ENCODE peak calls at places on chromosomes 1 and 21, in seven cellular contexts. One of them, this sample, is unnamed.

GRCh38 chr1:91066545-91066944 is 44.7 kb upstream of the ZNF644 start:
- DNase-seq in hypothalamus: no peak
- DNase-seq in NCI-H1417: no peak
- DNase-seq in GM12865: no peak
- DNase-seq in amniotic stem cell: no peak
- DNase-seq in GM13977: no peak
- DNase-seq in substantia nigra: no peak
- DNase-seq in this sample: no peak

GRCh38 chr1:40039245-40039756 is 1.2 kb upstream of the CAP1 start:
- DNase-seq in hypothalamus: peak; percentile 43
- DNase-seq in GM13977: peak; percentile 24
- DNase-seq in GM12865: peak; percentile 77
- DNase-seq in substantia nigra: no peak
- DNase-seq in amniotic stem cell: peak; percentile 61
- DNase-seq in NCI-H1417: peak; percentile 39
- DNase-seq in this sample: peak; percentile 55

GRCh38 chr1:26748351-26748750 is 39.4 kb upstream of the PIGV start:
- DNase-seq in NCI-H1417: no peak
- DNase-seq in GM13977: no peak
- DNase-seq in hypothalamus: no peak
- DNase-seq in substantia nigra: no peak
- DNase-seq in amniotic stem cell: no peak
- DNase-seq in GM12865: no peak
- DNase-seq in this sample: no peak

GRCh38 chr21:20998456-20998789 is 214 bp downstream of the NCAM2 start:
- DNase-seq in hypothalamus: no peak
- DNase-seq in GM13977: no peak
- DNase-seq in NCI-H1417: no peak
- DNase-seq in GM12865: no peak
- DNase-seq in amniotic stem cell: no peak
- DNase-seq in substantia nigra: no peak
- DNase-seq in this sample: peak; percentile 65

GRCh38 chr1:168582690-168583325 is 6.4 kb downstream of the XCL1 start:
- DNase-seq in substantia nigra: no peak
- DNase-seq in NCI-H1417: no peak
- DNase-seq in GM13977: no peak
- DNase-seq in hypothalamus: no peak
- DNase-seq in amniotic stem cell: no peak
- DNase-seq in GM12865: no peak
- DNase-seq in this sample: no peak

GRCh38 chr1:65757531-65757930 is 35.2 kb upstream of the PDE4B start:
- DNase-seq in amniotic stem cell: no peak
- DNase-seq in GM13977: no peak
- DNase-seq in substantia nigra: no peak
- DNase-seq in hypothalamus: no peak
- DNase-seq in GM12865: no peak
- DNase-seq in NCI-H1417: no peak
- DNase-seq in this sample: no peak

GRCh38 chr1:206797534-206798383 is 25.5 kb upstream of the IL10 start:
- DNase-seq in NCI-H1417: no peak
- DNase-seq in amniotic stem cell: no peak
- DNase-seq in substantia nigra: no peak
- DNase-seq in GM12865: peak; percentile 69
- DNase-seq in hypothalamus: no peak
- DNase-seq in GM13977: no peak
- DNase-seq in this sample: no peak

GRCh38 chr1:55384589-55385136 is 169.5 kb upstream of the USP24 start:
- DNase-seq in substantia nigra: no peak
- DNase-seq in amniotic stem cell: no peak
- DNase-seq in NCI-H1417: peak; percentile 7
- DNase-seq in GM13977: no peak
- DNase-seq in hypothalamus: no peak
- DNase-seq in GM12865: no peak
- DNase-seq in this sample: no peak

GRCh38 chr1:231422798-231423309 is 767 bp upstream of the EGLN1 start:
- DNase-seq in GM12865: no peak
- DNase-seq in substantia nigra: no peak
- DNase-seq in GM13977: no peak
- DNase-seq in amniotic stem cell: no peak
- DNase-seq in NCI-H1417: no peak
- DNase-seq in hypothalamus: no peak
- DNase-seq in this sample: no peak

GRCh38 chr1:220462756-220463155 is 65.2 kb upstream of the MARK1 start:
- DNase-seq in GM13977: no peak
- DNase-seq in GM12865: no peak
- DNase-seq in amniotic stem cell: no peak
- DNase-seq in substantia nigra: no peak
- DNase-seq in hypothalamus: no peak
- DNase-seq in NCI-H1417: peak; percentile 11
- DNase-seq in this sample: no peak

GRCh38 chr1:150302907-150303306 is 9.2 kb downstream of the MRPS21 start:
- DNase-seq in amniotic stem cell: no peak
- DNase-seq in GM13977: no peak
- DNase-seq in GM12865: no peak
- DNase-seq in NCI-H1417: no peak
- DNase-seq in hypothalamus: no peak
- DNase-seq in substantia nigra: no peak
- DNase-seq in this sample: no peak

GRCh38 chr1:153903841-153904455 is 18.8 kb downstream of the GATAD2B start:
- DNase-seq in NCI-H1417: no peak
- DNase-seq in hypothalamus: no peak
- DNase-seq in GM13977: no peak
- DNase-seq in substantia nigra: no peak
- DNase-seq in amniotic stem cell: no peak
- DNase-seq in GM12865: no peak
- DNase-seq in this sample: no peak

GRCh38 chr1:44305962-44306422 is 49.1 kb downstream of the ERI3 start:
- DNase-seq in GM12865: no peak
- DNase-seq in substantia nigra: no peak
- DNase-seq in amniotic stem cell: no peak
- DNase-seq in GM13977: no peak
- DNase-seq in NCI-H1417: peak; percentile 79
- DNase-seq in hypothalamus: no peak
- DNase-seq in this sample: no peak

GRCh38 chr21:39676054-39676771 is 63.5 kb downstream of the B3GALT5 start:
- DNase-seq in substantia nigra: no peak
- DNase-seq in hypothalamus: no peak
- DNase-seq in GM13977: no peak
- DNase-seq in amniotic stem cell: no peak
- DNase-seq in NCI-H1417: peak; percentile 98
- DNase-seq in GM12865: peak; percentile 87
- DNase-seq in this sample: peak; percentile 3

GRCh38 chr1:165854101-165854845 is 26.9 kb downstream of the UCK2 start:
- DNase-seq in GM13977: no peak
- DNase-seq in NCI-H1417: no peak
- DNase-seq in hypothalamus: no peak
- DNase-seq in substantia nigra: no peak
- DNase-seq in amniotic stem cell: no peak
- DNase-seq in GM12865: peak; percentile 35
- DNase-seq in this sample: no peak

GRCh38 chr1:8263806-8264205 is 54.1 kb upstream of the SLC45A1 start:
- DNase-seq in amniotic stem cell: no peak
- DNase-seq in GM12865: no peak
- DNase-seq in GM13977: no peak
- DNase-seq in hypothalamus: no peak
- DNase-seq in NCI-H1417: no peak
- DNase-seq in substantia nigra: no peak
- DNase-seq in this sample: no peak

GRCh38 chr1:53346814-53347176 is 18.9 kb upstream of the LRP8 start:
- DNase-seq in substantia nigra: no peak
- DNase-seq in GM13977: no peak
- DNase-seq in hypothalamus: no peak
- DNase-seq in NCI-H1417: no peak
- DNase-seq in GM12865: no peak
- DNase-seq in amniotic stem cell: no peak
- DNase-seq in this sample: no peak

GRCh38 chr1:153848805-153849204 is 73.6 kb downstream of the SLC27A3 start:
- DNase-seq in GM13977: no peak
- DNase-seq in GM12865: no peak
- DNase-seq in amniotic stem cell: no peak
- DNase-seq in NCI-H1417: no peak
- DNase-seq in hypothalamus: peak; percentile 30
- DNase-seq in substantia nigra: peak; percentile 63
- DNase-seq in this sample: no peak